ENCODE peak calls at places on chromosomes 11 and 22, in five cellular contexts. O is IMR-90, W is tibial nerve, R is PC-9, H is GM23338. G is an unnamed sample.

GRCh38 chr11:45400594-45400993 is 114.5 kb upstream of the SYT13 start:
- DNase-seq in R (no peak), O (peak), W (no peak), H (no peak), G (no peak)

GRCh38 chr22:38737302-38738060 is 18.3 kb downstream of the SUN2 start:
- DNase-seq in W (no peak), R (no peak), H (no peak), O (peak), G (no peak)

GRCh38 chr22:17097701-17098100 is 12.9 kb downstream of the IL17RA start:
- DNase-seq in O (no peak), R (no peak), W (no peak), H (no peak), G (no peak)

GRCh38 chr11:114479331-114479730 is 40.1 kb downstream of the REXO2 start:
- DNase-seq in R (no peak), H (no peak), W (no peak), O (peak), G (no peak)

GRCh38 chr22:43260346-43260745 is 73.4 kb upstream of the TTLL12 start:
- DNase-seq in H (peak), R (no peak), O (no peak), W (no peak), G (no peak)

GRCh38 chr22:31083377-31083768 is 2.3 kb downstream of the SMTN start:
- DNase-seq in H (no peak), R (no peak), O (no peak), W (no peak), G (no peak)

GRCh38 chr11:103806130-103806900 is 230.1 kb upstream of the DDI1 start:
- DNase-seq in H (no peak), R (no peak), O (peak), W (no peak), G (no peak)

GRCh38 chr11:1953489-1954284 is 6.6 kb downstream of the MRPL23 start:
- DNase-seq in H (no peak), O (no peak), R (peak), W (peak), G (no peak)

DNA sequence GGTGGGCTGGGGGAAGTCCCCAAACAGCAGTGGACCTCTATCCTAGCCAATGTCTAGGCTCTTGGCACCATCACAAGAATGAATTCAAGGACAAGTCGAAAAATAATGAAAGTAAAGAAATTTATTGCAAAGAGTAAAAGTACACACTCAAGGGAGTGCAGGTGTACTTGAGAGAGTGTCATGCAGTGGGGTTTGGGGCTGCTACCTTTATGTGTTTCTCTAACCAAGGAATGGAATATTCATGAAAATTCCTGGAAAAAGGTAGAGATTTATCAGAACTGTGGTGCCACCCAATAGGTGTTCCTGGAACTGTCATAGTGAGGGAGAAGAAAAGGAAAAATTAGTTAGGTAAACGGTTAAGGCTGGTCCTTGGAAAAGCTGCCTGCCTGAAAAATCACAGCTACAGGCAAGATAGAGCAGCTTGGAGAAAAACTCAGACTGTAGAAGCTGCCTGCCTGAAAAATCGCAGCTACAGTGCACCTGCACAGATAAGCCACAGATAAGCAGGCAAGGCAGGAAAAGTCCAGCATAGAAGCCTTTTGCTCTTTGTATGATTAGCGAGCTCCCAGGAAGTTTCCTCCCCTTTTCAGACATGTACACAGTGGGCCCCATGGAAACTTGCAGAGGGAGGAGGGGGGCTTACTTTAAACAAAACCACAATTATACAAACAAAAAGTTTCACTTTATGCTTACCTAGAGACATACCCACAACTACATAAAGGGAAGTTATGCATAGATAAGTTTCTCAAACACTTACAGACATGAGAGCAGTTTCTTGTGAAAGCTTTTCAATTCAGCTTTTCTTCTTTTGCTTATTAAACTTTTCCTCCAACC is 71.4 kb upstream of the B3GNT6 start:
- DNase-seq in H (no peak), W (no peak), O (no peak), R (no peak), G (no peak)
- H3K27ac ChIP-seq in H (no peak), W (no peak), O (no peak), R (no peak), G (no peak)

GRCh38 chr22:26756675-26757293 is 99.4 kb downstream of the MIAT start:
- DNase-seq in R (peak), W (peak), O (peak), H (peak), G (peak)
- H3K4me3 ChIP-seq in R (no peak), W (peak), O (peak), H (peak), G (peak)

GRCh38 chr11:58513747-58514367 is 6.0 kb upstream of the OR5B21 start:
- DNase-seq in W (no peak), H (peak), O (peak), R (peak), G (peak)
- TF ChIP-seq CTCF in W (peak), H (peak), O (peak), R (peak), G (peak)

GRCh38 chr11:61768376-61769076 is 16.1 kb downstream of the MYRF start:
- DNase-seq in H (no peak), W (no peak), R (no peak), O (no peak), G (no peak)

GRCh38 chr11:61765550-61766253 is 13.3 kb downstream of the MYRF start:
- DNase-seq in W (no peak), R (no peak), H (no peak), O (no peak), G (no peak)

GRCh38 chr11:61764606-61765260 is 12.3 kb downstream of the MYRF start:
- DNase-seq in W (no peak), H (peak), O (no peak), R (no peak), G (peak)

GRCh38 chr11:61763930-61764605 is 11.6 kb downstream of the MYRF start:
- DNase-seq in R (no peak), O (no peak), H (no peak), W (no peak), G (no peak)

GRCh38 chr11:61766353-61766841 is 14.0 kb downstream of the MYRF start:
- DNase-seq in H (no peak), R (no peak), O (peak), W (no peak), G (no peak)
- H3K27ac ChIP-seq in H (no peak), R (no peak), O (no peak), W (no peak), G (no peak)

GRCh38 chr11:76806608-76807205 is 23.6 kb downstream of the TSKU start:
- DNase-seq in W (no peak), H (no peak), R (no peak), O (no peak), G (no peak)
- H3K4me3 ChIP-seq in W (no peak), H (no peak), R (no peak), O (no peak), G (no peak)

GRCh38 chr11:74397531-74398243 is 546 bp downstream of the PGM2L1 start:
- DNase-seq in O (peak), W (no peak), H (peak), R (peak), G (peak)
- TF ChIP-seq CTCF in O (peak), W (no peak), H (no peak), R (peak), G (peak)

DNA sequence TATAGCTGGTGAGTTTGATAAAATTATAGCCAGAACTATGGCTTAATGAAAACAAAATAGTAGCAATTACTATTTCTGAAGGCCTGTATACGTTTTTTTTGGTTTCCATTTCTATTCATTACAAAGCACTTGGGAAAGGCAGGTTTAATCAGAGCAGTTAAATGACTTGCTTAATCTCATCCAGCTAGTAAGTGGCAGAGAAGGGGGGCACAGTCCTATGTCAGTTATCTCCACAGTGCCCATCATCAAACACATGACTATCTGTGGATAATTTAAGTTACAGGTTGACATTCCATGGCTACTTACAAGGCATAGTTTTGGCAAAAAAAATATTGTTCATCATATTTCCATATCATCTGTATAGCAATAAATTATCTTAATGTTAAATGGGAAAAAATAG is 93.7 kb downstream of the PGR start:
- DNase-seq in W (no peak), R (no peak), H (no peak), O (no peak), G (no peak)
- H3K27ac ChIP-seq in W (no peak), R (no peak), H (no peak), O (no peak), G (no peak)

DNA sequence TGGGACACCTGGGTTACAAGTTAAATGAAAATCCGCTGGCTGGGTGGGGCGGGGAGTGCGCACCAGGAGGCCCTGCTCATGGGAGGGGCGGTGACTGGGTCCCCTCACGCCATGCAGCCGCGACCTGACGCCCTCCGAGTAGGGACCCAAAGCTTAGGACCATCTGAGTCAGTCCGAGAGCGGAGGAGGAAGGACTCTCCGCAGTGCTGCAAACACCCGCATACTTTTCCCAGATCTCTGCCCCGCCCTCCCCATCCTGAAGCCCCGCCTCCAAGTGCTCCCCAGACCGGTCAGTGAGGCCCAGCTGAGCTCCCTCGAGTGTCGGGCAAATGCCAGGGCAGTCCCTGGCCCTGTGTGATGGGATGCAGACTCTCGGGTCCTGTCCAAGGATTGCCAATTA is 6.6 kb upstream of the FLI1 start:
- DNase-seq in H (peak), O (no peak), W (no peak), R (peak), G (no peak)
- H3K4me3 ChIP-seq in H (peak), O (peak), W (peak), R (no peak), G (peak)

G was measured in WERI-Rb-1.